ENCODE peak calls at places on chromosomes 1 and 21, in five cellular contexts. O is A549, J is adrenal gland, Y is spleen, G is sigmoid colon. F is an unnamed sample.

GRCh38 chr21:45332981-45333582 is 45.4 kb upstream of the POFUT2 start:
- DNase-seq in O (no peak), Y (peak; percentile 67), G (peak; percentile 63), J (no peak), F (no peak)

GRCh38 chr1:225996946-225997545 is 2.1 kb downstream of the SDE2 start:
- DNase-seq in O (no peak), Y (no peak), J (no peak), G (no peak), F (no peak)

GRCh38 chr1:4650486-4650885 is 3.9 kb upstream of the AJAP1 start:
- DNase-seq in J (no peak), G (no peak), O (peak; percentile 60), Y (no peak), F (no peak)

GRCh38 chr1:2934173-2934540 is 87.1 kb upstream of the ACTRT2 start:
- DNase-seq in O (no peak), Y (peak; percentile 51), J (no peak), G (no peak), F (no peak)

GRCh38 chr1:219585837-219586465 is 27.0 kb downstream of the ZC3H11B start:
- DNase-seq in J (no peak), O (no peak), Y (no peak), G (no peak), F (no peak)

GRCh38 chr1:51558375-51558924 is 39.4 kb upstream of the EPS15 start:
- DNase-seq in Y (no peak), G (no peak), O (no peak), J (no peak), F (no peak)

GRCh38 chr1:94096797-94097549 is 24.0 kb downstream of the ABCA4 start:
- DNase-seq in Y (no peak), J (no peak), O (no peak), G (peak; percentile 80), F (no peak)

GRCh38 chr21:37673801-37674575 is 242.3 kb downstream of the KCNJ6 start:
- DNase-seq in G (no peak), O (no peak), J (no peak), Y (no peak), F (no peak)

GRCh38 chr1:167905671-167906070 is 8.3 kb downstream of the ADCY10 start:
- DNase-seq in O (no peak), Y (no peak), J (no peak), G (no peak), F (no peak)

GRCh38 chr1:170481000-170481399 is 51.0 kb upstream of the GORAB start:
- DNase-seq in Y (no peak), J (no peak), O (no peak), G (no peak), F (no peak)

GRCh38 chr1:221667504-221667903 is 74.4 kb downstream of the DUSP10 start:
- DNase-seq in O (no peak), J (no peak), Y (no peak), G (no peak), F (no peak)

GRCh38 chr1:242826706-242827336 is 302.3 kb upstream of the PLD5 start:
- DNase-seq in J (no peak), O (no peak), Y (no peak), G (no peak), F (no peak)

GRCh38 chr1:205711105-205712048 is 31.1 kb upstream of the SLC45A3 start:
- DNase-seq in Y (no peak), J (peak; percentile 74), G (no peak), O (peak; percentile 59), F (no peak)

GRCh38 chr1:18923721-18924610 is 21.6 kb upstream of the ALDH4A1 start:
- DNase-seq in J (no peak), Y (no peak), O (no peak), G (no peak), F (no peak)

GRCh38 chr1:149926296-149926695 is 1.3 kb downstream of the SF3B4 start:
- DNase-seq in O (no peak), Y (no peak), G (no peak), J (no peak), F (no peak)

GRCh38 chr1:33653226-33653625 is 180.8 kb downstream of the ZSCAN20 start:
- DNase-seq in J (no peak), Y (no peak), O (no peak), G (no peak), F (no peak)

GRCh38 chr1:220894025-220894923 is 15.0 kb downstream of the HLX start:
- DNase-seq in O (no peak), G (peak; percentile 75), J (no peak), Y (peak; percentile 83), F (no peak)

GRCh38 chr21:28833181-28833580 is 159.5 kb downstream of the LTN1 start:
- DNase-seq in G (no peak), J (no peak), O (no peak), Y (no peak), F (no peak)

GRCh38 chr21:14866859-14867560 is 197.8 kb downstream of the NRIP1 start:
- DNase-seq in Y (no peak), J (no peak), G (no peak), O (no peak), F (no peak)

GRCh38 chr1:236063551-236063918 is 1.4 kb downstream of the NID1 start:
- DNase-seq in G (no peak), O (no peak), Y (no peak), J (no peak), F (no peak)

GRCh38 chr21:45523411-45524101 is 18.7 kb downstream of the SLC19A1 start:
- DNase-seq in G (peak; percentile 54), Y (peak; percentile 69), J (peak; percentile 27), O (no peak), F (peak; percentile 22)

GRCh38 chr1:206002833-206003532 is at the start of gene RAB7B:
- DNase-seq in Y (no peak), O (peak; percentile 30), J (peak; percentile 42), G (peak; percentile 85), F (peak; percentile 79)

GRCh38 chr1:212712451-212713303 is 13.0 kb upstream of the BATF3 start:
- DNase-seq in O (no peak), J (no peak), Y (no peak), G (no peak), F (no peak)

GRCh38 chr1:218217040-218217439 is 68.1 kb upstream of the RRP15 start:
- DNase-seq in G (no peak), J (no peak), O (no peak), Y (no peak), F (no peak)

GRCh38 chr1:205813755-205814058 is 709 bp upstream of the SLC41A1 start:
- DNase-seq in O (no peak), Y (no peak), J (no peak), G (no peak), F (no peak)

GRCh38 chr21:45969921-45970673 is 11.5 kb upstream of the COL6A1 start:
- DNase-seq in Y (no peak), O (no peak), G (peak; percentile 55), J (no peak), F (no peak)

GRCh38 chr1:11688506-11688905 is 3.0 kb upstream of the DRAXIN start:
- DNase-seq in Y (no peak), G (no peak), O (no peak), J (no peak), F (no peak)
- H3K4me3 ChIP-seq in Y (no peak overlapping the region), G (no peak overlapping the region), O (no peak overlapping the region), J (no peak overlapping the region), F (no peak overlapping the region)

GRCh38 chr1:9590201-9590600 is 1.5 kb downstream of the TMEM201 start:
- DNase-seq in J (no peak), G (no peak), Y (peak; percentile 69), O (no peak), F (no peak)

GRCh38 chr1:9589719-9590157 is 1.0 kb downstream of the TMEM201 start:
- DNase-seq in Y (no peak), O (peak; percentile 16), G (peak; percentile 54), J (no peak), F (no peak)

GRCh38 chr1:9589144-9589718 is 520 bp downstream of the TMEM201 start:
- DNase-seq in Y (peak; percentile 84), J (no peak), G (no peak), O (no peak), F (no peak)

GRCh38 chr1:9586147-9586766 is 2.5 kb upstream of the TMEM201 start:
- DNase-seq in J (no peak), Y (no peak), G (peak; percentile 21), O (no peak), F (no peak)

DNA sequence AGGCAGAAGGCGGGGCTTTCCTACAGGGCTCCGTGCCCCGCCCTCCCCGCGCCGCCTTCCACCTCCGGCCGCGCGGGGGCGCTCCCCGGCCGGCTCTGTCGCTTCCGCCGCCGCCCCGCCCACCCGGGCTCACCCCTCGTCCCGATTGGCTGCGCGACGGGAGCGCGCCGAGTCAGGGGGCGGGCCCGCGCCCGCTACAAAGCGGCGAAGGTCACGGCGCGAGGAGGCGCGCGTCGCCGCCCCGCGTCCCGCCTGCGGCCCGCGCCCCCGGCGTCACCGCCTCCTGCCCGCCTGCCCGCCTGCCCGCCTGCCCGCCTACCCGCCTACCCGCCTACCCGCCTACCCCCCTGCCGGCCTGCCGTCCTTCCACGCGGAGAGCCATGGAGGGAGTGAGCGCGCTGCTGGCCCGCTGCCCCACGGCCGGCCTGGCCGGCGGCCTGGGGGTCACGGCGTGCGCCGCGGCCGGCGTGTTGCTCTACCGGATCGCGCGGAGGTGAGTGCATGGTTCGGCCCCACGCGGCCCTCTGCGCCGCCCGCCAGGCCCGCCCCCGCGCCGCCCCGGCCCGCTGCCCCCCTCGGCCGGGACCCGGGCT is at the start of gene TMEM201:
- DNase-seq in G (peak; percentile 96), O (peak; percentile 66), Y (peak; percentile 98), J (peak; percentile 96), F (peak; percentile 96)
- TF ChIP-seq POLR2A in G (no peak), O (peak; percentile 29), Y (no peak), J (no peak), F (peak; percentile 50)

GRCh38 chr21:43332872-43333300 is 94.0 kb downstream of the SIK1 start:
- DNase-seq in O (no peak), G (no peak), Y (no peak), J (no peak), F (peak; percentile 40)
- H3K4me3 ChIP-seq in O (peak overlapping the region; percentile 35), G (peak overlapping the region; percentile 25), Y (no peak overlapping the region), J (no peak overlapping the region), F (no peak overlapping the region)

DNA sequence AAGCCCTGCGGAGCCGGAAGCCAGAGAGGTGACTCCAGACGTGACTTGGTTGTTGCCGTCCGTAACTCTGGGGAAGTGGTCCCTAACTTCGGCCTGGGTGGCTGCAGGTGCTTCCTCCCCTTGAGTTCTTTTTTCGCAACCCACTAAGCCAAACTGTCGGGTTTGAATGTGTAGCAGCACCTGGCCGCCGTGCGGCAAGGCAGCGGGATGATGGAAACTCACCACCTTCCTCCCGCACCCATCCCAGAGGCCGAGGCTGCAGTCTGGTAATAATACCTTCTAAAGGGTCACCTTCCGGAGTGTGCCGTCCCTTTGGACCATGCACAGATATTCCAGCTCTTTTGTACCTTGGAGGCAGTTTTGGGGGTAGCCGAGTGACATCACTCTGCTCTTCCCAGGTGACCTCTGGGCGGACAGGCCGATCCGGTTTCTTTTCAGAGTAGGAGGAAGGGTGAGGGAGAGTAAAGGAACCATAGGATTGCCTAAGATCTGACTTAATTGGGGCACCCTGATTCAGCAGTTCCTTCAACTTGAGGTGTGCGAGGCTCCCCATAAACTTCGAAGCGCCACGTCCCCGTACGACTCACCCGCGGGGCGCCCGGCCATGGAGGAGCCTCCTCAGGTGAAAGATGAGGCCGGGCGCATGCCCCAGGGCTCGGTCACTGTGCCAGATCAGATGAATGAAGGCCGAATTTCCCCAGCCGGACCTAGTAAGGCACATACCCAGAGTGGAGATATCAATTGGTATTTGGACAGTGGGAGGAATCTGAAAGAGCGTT is 1.0 kb downstream of the KCNK1 start:
- DNase-seq in G (no peak), Y (no peak), J (no peak), O (no peak), F (peak; percentile 54)
- TF ChIP-seq POLR2A in G (no peak), Y (no peak), J (no peak), O (no peak), F (no peak)